ENCODE peak calls at places on chromosomes 7 and 10, in four cellular contexts. J is stimulated activated CD4-positive, alpha-beta T cell treated with anti-CD3 and anti-CD28 coated beads, Interleukin-4, amount 100 ng/mL, for 1 hour; C is AG10803; R is ovary. L is an unnamed sample.

GRCh38 chr10:116848912-116849270 is 408 bp upstream of the ENO4 start:
- DNase-seq in J (no peak), C (no peak), R (no peak), L (no peak)

GRCh38 chr7:158251061-158251965 is 336.3 kb downstream of the PTPRN2 start:
- DNase-seq in J (no peak), C (no peak), R (no peak), L (no peak)

GRCh38 chr7:45156516-45157272 is 897 bp upstream of the RAMP3 start:
- DNase-seq in J (no peak), C (no peak), R (no peak), L (no peak)

GRCh38 chr7:6271091-6271658 is 1.2 kb downstream of the CYTH3 start:
- DNase-seq in J (peak; percentile 26), C (peak; percentile 66), R (peak; percentile 44), L (peak; percentile 52)

GRCh38 chr10:59287587-59287986 is 74.8 kb downstream of the FAM13C start:
- DNase-seq in J (no peak), C (no peak), R (no peak), L (no peak)

GRCh38 chr7:37432240-37432917 is 16.3 kb downstream of the ELMO1 start:
- DNase-seq in J (no peak), C (no peak), R (no peak), L (no peak)

GRCh38 chr7:30411173-30411572 is 67.4 kb downstream of the NOD1 start:
- DNase-seq in J (no peak), C (no peak), R (no peak), L (no peak)

GRCh38 chr7:101927389-101928306 is 110.2 kb downstream of the CUX1 start:
- DNase-seq in J (no peak), C (no peak), R (no peak), L (no peak)

GRCh38 chr10:77887631-77888355 is 38.8 kb downstream of the DLG5 start:
- DNase-seq in J (no peak), C (peak; percentile 28), R (no peak), L (no peak)

GRCh38 chr10:77919713-77920108 is 6.8 kb downstream of the DLG5 start:
- DNase-seq in J (no peak), C (peak; percentile 72), R (no peak), L (no peak)

GRCh38 chr10:2982146-2982545 is 85.2 kb upstream of the PFKP start:
- DNase-seq in J (no peak), C (no peak), R (no peak), L (peak; percentile 29)

GRCh38 chr7:139853576-139854511 is 24.8 kb downstream of the TBXAS1 start:
- DNase-seq in J (no peak), C (peak; percentile 79), R (no peak), L (no peak)

GRCh38 chr10:100482181-100482833 is 19.5 kb downstream of the WNT8B start:
- DNase-seq in J (peak; percentile 68), C (peak; percentile 70), R (peak; percentile 66), L (peak; percentile 42)

GRCh38 chr10:93384006-93384405 is 98.1 kb downstream of the MYOF start:
- DNase-seq in J (no peak), C (no peak), R (no peak), L (no peak)

GRCh38 chr10:75430000-75430763 is 1.2 kb upstream of the LRMDA start:
- DNase-seq in J (no peak), C (no peak), R (peak; percentile 45), L (no peak)

GRCh38 chr7:18125536-18125935 is 97.9 kb upstream of the PRPS1L1 start:
- DNase-seq in J (no peak), C (peak; percentile 39), R (no peak), L (no peak)

GRCh38 chr7:98557538-98558031 is 59.5 kb upstream of the NPTX2 start:
- DNase-seq in J (no peak), C (no peak), R (no peak), L (no peak)

GRCh38 chr10:33227489-33227888 is 107.0 kb downstream of the NRP1 start:
- DNase-seq in J (no peak), C (no peak), R (no peak), L (no peak)

GRCh38 chr10:67622984-67623383 is 73.0 kb downstream of the CTNNA3 start:
- DNase-seq in J (no peak), C (no peak), R (no peak), L (no peak)

GRCh38 chr10:98446121-98446655 is 547 bp downstream of the HPS1 start:
- DNase-seq in J (peak; percentile 49), C (peak; percentile 42), R (peak; percentile 46), L (peak; percentile 55)

GRCh38 chr10:24603333-24603732 is 120.4 kb downstream of the ARHGAP21 start:
- DNase-seq in J (no peak), C (peak; percentile 25), R (no peak), L (no peak)

GRCh38 chr10:71753960-71754505 is 19.3 kb downstream of the VSIR start:
- DNase-seq in J (no peak), C (no peak), R (no peak), L (no peak)

GRCh38 chr7:111159426-111159825 is 68.5 kb downstream of the LRRN3 start:
- DNase-seq in J (no peak), C (peak; percentile 41), R (no peak), L (no peak)

GRCh38 chr10:10092581-10092980 is 925.1 kb upstream of the CELF2 start:
- DNase-seq in J (no peak), C (peak; percentile 4), R (peak; percentile 49), L (no peak)

GRCh38 chr10:119542990-119543813 is 683 bp upstream of the RGS10 start:
- DNase-seq in J (peak; percentile 72), C (peak; percentile 40), R (peak; percentile 57), L (peak; percentile 84)

GRCh38 chr7:80415522-80415921 is 96.3 kb downstream of the GNAT3 start:
- DNase-seq in J (no peak), C (peak; percentile 40), R (no peak), L (no peak)

GRCh38 chr10:33145451-33146188 is 187.6 kb upstream of the ITGB1 start:
- DNase-seq in J (no peak), C (no peak), R (no peak), L (no peak)

GRCh38 chr10:31645786-31646185 is 282.8 kb downstream of the ARHGAP12 start:
- DNase-seq in J (no peak), C (no peak), R (no peak), L (no peak)

GRCh38 chr10:63530409-63530808 is 9.2 kb downstream of the REEP3 start:
- DNase-seq in J (no peak), C (no peak), R (no peak), L (no peak)

GRCh38 chr10:60537697-60538096 is 148.0 kb upstream of the ANK3 start:
- DNase-seq in J (no peak), C (no peak), R (no peak), L (no peak)

GRCh38 chr10:23755557-23755956 is 316.7 kb downstream of the OTUD1 start:
- DNase-seq in J (no peak), C (no peak), R (no peak), L (no peak)

GRCh38 chr7:85554294-85554877 is 367.5 kb upstream of the SEMA3D start:
- DNase-seq in J (no peak), C (peak; percentile 83), R (peak; percentile 18), L (peak; percentile 50)

GRCh38 chr10:49080965-49081364 is 34.4 kb downstream of the VSTM4 start:
- DNase-seq in J (no peak), C (no peak), R (no peak), L (no peak)

GRCh38 chr10:33982995-33983394 is 648.5 kb upstream of the NRP1 start:
- DNase-seq in J (no peak), C (no peak), R (no peak), L (no peak)